ENCODE peak calls at places on chromosome 7, in four cellular contexts. B is effector memory CD4-positive, alpha-beta T cell; H is H7; K is kidney. Y is an unnamed sample.
A peak's percentile ranks its signal among the peaks of the same experiment; 100 is the strongest.

GRCh38 chr7:139004321-139005075 is 23.3 kb upstream of the KIAA1549 start:
- DNase-seq in B (no peak), H (no peak), K (no peak), Y (no peak)

GRCh38 chr7:85114342-85114741 is 72.5 kb downstream of the SEMA3D start:
- DNase-seq in B (no peak), H (no peak), K (no peak), Y (no peak)

GRCh38 chr7:76063525-76063924 is 15.6 kb downstream of the MDH2 start:
- DNase-seq in B (no peak), H (peak; percentile 33), K (peak; percentile 78), Y (no peak)

GRCh38 chr7:154167051-154167450 is 114.9 kb downstream of the DPP6 start:
- DNase-seq in B (no peak), H (no peak), K (no peak), Y (no peak)

GRCh38 chr7:142629588-142630260 is 119.5 kb upstream of the PRSS1 start:
- DNase-seq in B (no peak), H (no peak), K (no peak), Y (no peak)

GRCh38 chr7:70698219-70698832 is 433.6 kb upstream of the GALNT17 start:
- DNase-seq in B (no peak), H (peak; percentile 67), K (no peak), Y (peak; percentile 73)

GRCh38 chr7:82816272-82816671 is 346.4 kb downstream of the PCLO start:
- DNase-seq in B (no peak), H (no peak), K (no peak), Y (no peak)

GRCh38 chr7:1939434-1940401 is 269.6 kb downstream of the ELFN1 start:
- DNase-seq in B (no peak), H (no peak), K (peak; percentile 75), Y (no peak)

GRCh38 chr7:155289949-155290501 is 7.7 kb upstream of the INSIG1 start:
- DNase-seq in B (no peak), H (no peak), K (no peak), Y (no peak)

GRCh38 chr7:112042631-112043030 is 163.6 kb downstream of the DOCK4 start:
- DNase-seq in B (no peak), H (no peak), K (no peak), Y (no peak)

GRCh38 chr7:100423315-100423714 is 5.2 kb downstream of the ZCWPW1 start:
- DNase-seq in B (no peak), H (no peak), K (no peak), Y (no peak)

GRCh38 chr7:1736469-1736817 is 66.4 kb downstream of the ELFN1 start:
- DNase-seq in B (no peak), H (no peak), K (peak; percentile 47), Y (no peak)

GRCh38 chr7:100967292-100967863 is 2.0 kb upstream of the MUC12 start:
- DNase-seq in B (no peak), H (peak; percentile 70), K (no peak), Y (no peak)

GRCh38 chr7:142379445-142379844 is 121.6 kb upstream of the PRSS58 start:
- DNase-seq in B (no peak), H (no peak), K (no peak), Y (no peak)

GRCh38 chr7:32958046-32959025 is 1.1 kb downstream of the FKBP9 start:
- DNase-seq in B (no peak), H (peak; percentile 49), K (no peak), Y (no peak)

GRCh38 chr7:55157347-55158105 is 138.7 kb downstream of the EGFR start:
- DNase-seq in B (no peak), H (peak; percentile 52), K (no peak), Y (peak; percentile 9)

GRCh38 chr7:119935418-119936025 is 337.5 kb upstream of the KCND2 start:
- DNase-seq in B (no peak), H (no peak), K (no peak), Y (peak; percentile 60)

GRCh38 chr7:64098-64521 is 128.3 kb upstream of the FAM20C start:
- DNase-seq in B (no peak), H (peak; percentile 88), K (peak; percentile 55), Y (peak; percentile 77)

GRCh38 chr7:128404826-128405344 is 4.9 kb downstream of the IMPDH1 start:
- DNase-seq in B (no peak), H (peak; percentile 50), K (no peak), Y (no peak)

GRCh38 chr7:139572071-139572470 is 48.6 kb downstream of the CLEC2L start:
- DNase-seq in B (no peak), H (peak; percentile 55), K (no peak), Y (no peak)

GRCh38 chr7:26531926-26532325 is 240.3 kb downstream of the SNX10 start:
- DNase-seq in B (no peak), H (no peak), K (no peak), Y (no peak)

GRCh38 chr7:99372275-99373085 is 2.0 kb upstream of the ARPC1B start:
- DNase-seq in B (no peak), H (peak; percentile 35), K (peak; percentile 77), Y (peak; percentile 68)

GRCh38 chr7:116628971-116629586 is 42.9 kb upstream of the MET start:
- DNase-seq in B (no peak), H (no peak), K (no peak), Y (no peak)

GRCh38 chr7:114269714-114270113 is 144.9 kb upstream of the FOXP2 start:
- DNase-seq in B (no peak), H (no peak), K (no peak), Y (no peak)

GRCh38 chr7:84393776-84394175 is 199.2 kb upstream of the SEMA3A start:
- DNase-seq in B (no peak), H (no peak), K (no peak), Y (no peak)

GRCh38 chr7:121608785-121609184 is 212.7 kb upstream of the FAM3C start:
- DNase-seq in B (no peak), H (no peak), K (no peak), Y (no peak)
- H3K36me3 ChIP-seq in B (no peaks in the 10 kb centered on the region), H (no peaks in the 10 kb centered on the region), K (no peaks in the 10 kb centered on the region), Y (no peaks in the 10 kb centered on the region)

DNA sequence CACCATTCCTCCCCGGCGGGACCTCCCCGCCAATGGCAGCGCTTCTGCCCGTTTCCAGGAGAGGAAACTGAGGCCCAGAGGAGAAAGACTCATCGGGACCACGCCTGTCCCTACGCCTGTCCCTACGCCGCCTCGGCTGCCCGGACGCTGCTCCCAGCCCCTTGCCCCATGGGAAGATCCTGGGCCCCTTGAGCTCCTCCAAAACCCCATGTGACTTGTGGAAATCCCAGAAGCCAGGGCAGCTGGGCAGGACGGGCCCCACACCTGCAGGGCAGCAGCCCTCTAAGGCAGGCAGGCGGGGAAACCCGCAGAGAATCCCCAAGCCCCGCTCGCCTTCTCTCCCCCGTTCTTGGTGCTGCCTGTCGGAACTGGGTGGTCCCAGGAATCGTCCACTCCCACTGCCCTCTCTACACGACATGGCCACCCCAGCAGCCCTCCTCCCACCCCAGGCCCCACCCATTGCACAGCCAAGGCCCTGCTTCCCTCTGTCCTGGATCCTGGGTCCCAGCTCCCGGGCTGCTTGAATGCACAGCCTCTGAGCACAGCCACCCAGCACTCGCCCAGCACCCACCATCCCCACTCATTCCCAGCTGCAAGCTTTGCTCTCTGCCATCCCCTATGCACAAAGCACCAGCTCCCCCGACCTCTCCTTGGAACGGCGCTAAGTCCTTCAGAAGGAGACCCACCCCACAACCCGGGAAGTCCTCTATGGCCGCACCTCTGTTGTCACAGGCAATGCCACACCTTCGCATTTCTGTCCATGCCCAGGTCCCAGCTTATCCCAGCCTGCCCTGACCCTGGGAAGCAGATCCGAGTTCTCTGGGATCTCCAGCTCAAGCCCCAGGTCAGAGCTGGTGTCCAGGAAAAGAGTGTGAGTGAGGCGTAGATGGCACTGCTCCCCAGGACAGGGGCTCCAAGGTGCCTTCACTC is 50.6 kb downstream of the SLC29A4 start:
- DNase-seq in B (no peak), H (peak; percentile 68), K (peak; percentile 70), Y (no peak)
- H3K36me3 ChIP-seq in B (peaks cover 11% of the 10 kb centered on the region), H (no peaks in the 10 kb centered on the region), K (peaks cover 7% of the 10 kb centered on the region), Y (peaks cover 4% of the 10 kb centered on the region)

GRCh38 chr7:158734861-158735260 is 30.3 kb upstream of the NCAPG2 start:
- DNase-seq in B (no peak), H (no peak), K (no peak), Y (no peak)

GRCh38 chr7:158733762-158734494 is 29.3 kb upstream of the NCAPG2 start:
- DNase-seq in B (no peak), H (no peak), K (no peak), Y (no peak)

GRCh38 chr7:158733220-158733519 is 28.6 kb upstream of the NCAPG2 start:
- DNase-seq in B (no peak), H (no peak), K (no peak), Y (no peak)

GRCh38 chr7:158737064-158737695 is 32.6 kb upstream of the NCAPG2 start:
- DNase-seq in B (no peak), H (no peak), K (no peak), Y (no peak)

DNA sequence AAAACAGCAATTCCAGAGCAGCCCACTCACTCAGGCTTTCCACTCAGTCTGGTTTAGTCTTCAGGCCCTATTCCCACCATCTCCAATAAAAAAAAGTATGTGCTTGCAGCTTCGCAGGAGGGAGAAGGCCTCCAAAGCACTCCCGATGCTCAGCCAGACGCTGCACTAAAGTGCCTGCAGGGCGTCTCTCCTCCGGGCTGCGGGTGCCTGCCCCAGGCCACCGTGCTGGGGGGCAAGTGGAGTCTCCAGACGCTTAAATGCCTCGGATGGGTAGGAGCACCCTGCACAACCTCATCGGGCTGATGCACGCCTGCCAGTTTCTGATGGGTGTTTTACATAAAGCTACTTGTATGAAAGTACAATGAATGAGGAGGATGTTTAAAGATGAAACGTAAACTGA is 31.3 kb upstream of the NCAPG2 start:
- DNase-seq in B (no peak), H (no peak), K (no peak), Y (no peak)
- H3K36me3 ChIP-seq in B (peaks cover 78% of the 10 kb centered on the region), H (peaks cover 15% of the 10 kb centered on the region), K (peaks cover 24% of the 10 kb centered on the region), Y (peaks cover 7% of the 10 kb centered on the region)

DNA sequence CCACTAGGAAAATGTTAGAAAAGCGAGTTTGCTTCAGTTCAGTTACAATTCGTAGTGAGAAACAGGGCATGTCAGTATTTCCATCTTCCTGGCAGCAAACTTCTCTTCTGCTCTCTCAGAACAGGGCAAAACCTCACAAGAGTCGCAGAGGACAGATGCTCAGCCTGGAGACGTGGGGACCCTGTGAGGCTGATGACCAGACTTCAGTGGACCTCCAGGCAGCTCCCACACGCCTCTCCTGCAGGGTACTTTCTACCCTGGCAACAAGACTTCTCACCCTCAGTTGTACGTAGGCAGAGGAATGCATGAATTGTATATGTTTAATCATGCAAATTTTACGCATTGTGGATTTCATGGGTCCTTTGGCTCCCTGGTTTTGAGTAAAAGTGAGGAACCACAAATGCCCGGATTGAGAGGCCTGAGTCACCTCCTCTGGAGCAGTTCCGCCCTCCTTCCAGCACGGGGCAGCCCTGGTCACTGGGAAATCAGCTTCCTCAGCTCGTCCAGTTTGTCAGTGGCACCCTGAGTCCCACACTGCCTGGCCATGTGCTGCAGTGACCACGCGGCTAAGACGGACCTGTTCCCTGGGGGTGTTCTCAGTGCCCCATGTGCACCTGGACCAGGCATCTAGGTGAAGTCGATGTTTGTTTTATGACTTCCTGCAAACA is 165.3 kb downstream of the TNS3 start:
- DNase-seq in B (no peak), H (no peak), K (peak; percentile 72), Y (peak; percentile 19)
- H3K36me3 ChIP-seq in B (no peaks in the 10 kb centered on the region), H (no peaks in the 10 kb centered on the region), K (peaks cover 26% of the 10 kb centered on the region), Y (peaks cover 2% of the 10 kb centered on the region)

GRCh38 chr7:101985646-101986199 is 168.3 kb downstream of the CUX1 start:
- DNase-seq in B (no peak), H (peak; percentile 72), K (no peak), Y (peak; percentile 71)

GRCh38 chr7:101989101-101989500 is 171.7 kb downstream of the CUX1 start:
- DNase-seq in B (no peak), H (no peak), K (no peak), Y (no peak)

GRCh38 chr7:101988513-101988912 is 171.1 kb downstream of the CUX1 start:
- DNase-seq in B (no peak), H (no peak), K (no peak), Y (no peak)

GRCh38 chr7:101986335-101986734 is 168.9 kb downstream of the CUX1 start:
- DNase-seq in B (no peak), H (no peak), K (no peak), Y (peak; percentile 64)

GRCh38 chr7:101987494-101987893 is 170.1 kb downstream of the CUX1 start:
- DNase-seq in B (no peak), H (no peak), K (no peak), Y (no peak)
- H3K36me3 ChIP-seq in B (no peaks in the 10 kb centered on the region), H (no peaks in the 10 kb centered on the region), K (no peaks in the 10 kb centered on the region), Y (no peaks in the 10 kb centered on the region)

Y was measured in neural progenitor cell.